ENCODE peak calls at places on chromosome 12, in seven cellular contexts. J, Y, X, W, Z, H and R are unnamed samples.

GRCh38 chr12:8078400-8078799 is 3.7 kb upstream of the NECAP1 start:
- DNase-seq in Z (peak; percentile 64), X (peak; percentile 60), Y (no peak), W (no peak), J (no peak), H (peak; percentile 50), R (no peak)

GRCh38 chr12:71315328-71315960 is 124.2 kb upstream of the LGR5 start:
- DNase-seq in Z (no peak), W (no peak), H (no peak), Y (peak; percentile 25), X (no peak), J (no peak), R (no peak)

GRCh38 chr12:12665194-12665593 is 30.8 kb downstream of the GPR19 start:
- DNase-seq in H (no peak), Z (no peak), W (no peak), Y (no peak), X (peak; percentile 72), J (no peak), R (no peak)

GRCh38 chr12:58847876-58848600 is 72.3 kb downstream of the LRIG3 start:
- DNase-seq in J (no peak), Z (no peak), H (no peak), Y (no peak), W (no peak), X (no peak), R (no peak)

GRCh38 chr12:121283841-121284240 is 12.7 kb downstream of the CAMKK2 start:
- DNase-seq in X (no peak), W (no peak), J (no peak), Y (no peak), Z (no peak), H (no peak), R (no peak)

GRCh38 chr12:116319851-116320621 is 42.5 kb upstream of the MED13L start:
- DNase-seq in X (no peak), H (no peak), Y (no peak), W (peak; percentile 82), Z (peak; percentile 19), J (no peak), R (peak; percentile 96)

GRCh38 chr12:25189656-25190055 is 5.3 kb downstream of the DNAI7 start:
- DNase-seq in Z (no peak), Y (no peak), J (no peak), H (no peak), X (no peak), W (no peak), R (no peak)

GRCh38 chr12:22334696-22335290 is at the start of gene ST8SIA1:
- DNase-seq in X (peak; percentile 77), Y (peak; percentile 33), H (no peak), J (peak; percentile 84), W (no peak), Z (peak; percentile 73), R (peak; percentile 82)

GRCh38 chr12:9636807-9637206 is 29.1 kb upstream of the KLRB1 start:
- DNase-seq in Z (no peak), X (peak; percentile 35), Y (no peak), J (no peak), W (no peak), H (no peak), R (no peak)

GRCh38 chr12:31985832-31986231 is 26.6 kb downstream of the RESF1 start:
- DNase-seq in X (no peak), H (no peak), J (no peak), Z (no peak), W (no peak), Y (no peak), R (no peak)

GRCh38 chr12:9721394-9722092 is 11.4 kb downstream of the CLECL1 start:
- DNase-seq in J (no peak), Y (no peak), X (no peak), Z (no peak), W (no peak), H (no peak), R (no peak)

GRCh38 chr12:107903377-107904061 is 129.0 kb downstream of the ASCL4 start:
- DNase-seq in H (no peak), J (peak; percentile 88), Z (peak; percentile 88), W (peak; percentile 31), X (peak; percentile 91), Y (peak; percentile 76), R (no peak)

GRCh38 chr12:7483343-7483742 is 20.2 kb downstream of the CD163 start:
- DNase-seq in W (no peak), H (no peak), J (no peak), Z (no peak), X (no peak), Y (no peak), R (no peak)

GRCh38 chr12:104668274-104668718 is 211.5 kb downstream of the CHST11 start:
- DNase-seq in Z (peak; percentile 78), J (no peak), W (no peak), Y (no peak), H (no peak), X (no peak), R (no peak)

GRCh38 chr12:124770725-124771124 is 92.9 kb downstream of the SCARB1 start:
- DNase-seq in H (no peak), Y (no peak), Z (no peak), X (no peak), J (no peak), W (no peak), R (no peak)

GRCh38 chr12:16454481-16454880 is 107.0 kb downstream of the MGST1 start:
- DNase-seq in J (no peak), Z (no peak), Y (no peak), X (no peak), H (no peak), W (no peak), R (no peak)

GRCh38 chr12:69497308-69498026 is 27.3 kb downstream of the FRS2 start:
- DNase-seq in Y (no peak), W (no peak), Z (no peak), X (no peak), J (no peak), H (no peak), R (no peak)

GRCh38 chr12:118219772-118220171 is 83.8 kb downstream of the PEBP1 start:
- DNase-seq in H (no peak), J (no peak), W (no peak), Y (no peak), X (no peak), Z (no peak), R (no peak)

GRCh38 chr12:132711169-132711843 is 664 bp downstream of the PGAM5 start:
- DNase-seq in H (no peak), W (no peak), X (peak; percentile 66), Y (peak; percentile 34), J (no peak), Z (peak; percentile 79), R (no peak)
- H3K27ac ChIP-seq in H (peak overlapping the region; percentile 91), W (peak overlapping the region; percentile 71), X (no peak overlapping the region), Y (peak overlapping the region; percentile 85), J (no peak overlapping the region), Z (peak overlapping the region; percentile 30), R (peak overlapping the region; percentile 73)

GRCh38 chr12:85834378-85834777 is 1.8 kb downstream of the RASSF9 start:
- DNase-seq in Z (no peak), H (no peak), Y (no peak), X (peak; percentile 23), W (no peak), J (no peak), R (no peak)
- H3K4me3 ChIP-seq in Z (no peak overlapping the region), H (no peak overlapping the region), Y (peak overlapping the region; percentile 41), X (no peak overlapping the region), W (peak overlapping the region; percentile 0), J (no peak overlapping the region), R (peak overlapping the region; percentile 50)

GRCh38 chr12:93139028-93139665 is 210.1 kb upstream of the EEA1 start:
- DNase-seq in Z (no peak), H (no peak), Y (no peak), X (no peak), W (no peak), J (no peak), R (no peak)

GRCh38 chr12:93135286-93136239 is 206.5 kb upstream of the EEA1 start:
- DNase-seq in Z (no peak), J (no peak), H (no peak), Y (no peak), X (no peak), W (no peak), R (no peak)

GRCh38 chr12:93140309-93140708 is 211.2 kb upstream of the EEA1 start:
- DNase-seq in H (no peak), W (no peak), Y (no peak), X (no peak), Z (no peak), J (no peak), R (no peak)

GRCh38 chr12:93136243-93137015 is 207.3 kb upstream of the EEA1 start:
- DNase-seq in Y (no peak), X (no peak), H (no peak), J (no peak), Z (no peak), W (no peak), R (no peak)

DNA sequence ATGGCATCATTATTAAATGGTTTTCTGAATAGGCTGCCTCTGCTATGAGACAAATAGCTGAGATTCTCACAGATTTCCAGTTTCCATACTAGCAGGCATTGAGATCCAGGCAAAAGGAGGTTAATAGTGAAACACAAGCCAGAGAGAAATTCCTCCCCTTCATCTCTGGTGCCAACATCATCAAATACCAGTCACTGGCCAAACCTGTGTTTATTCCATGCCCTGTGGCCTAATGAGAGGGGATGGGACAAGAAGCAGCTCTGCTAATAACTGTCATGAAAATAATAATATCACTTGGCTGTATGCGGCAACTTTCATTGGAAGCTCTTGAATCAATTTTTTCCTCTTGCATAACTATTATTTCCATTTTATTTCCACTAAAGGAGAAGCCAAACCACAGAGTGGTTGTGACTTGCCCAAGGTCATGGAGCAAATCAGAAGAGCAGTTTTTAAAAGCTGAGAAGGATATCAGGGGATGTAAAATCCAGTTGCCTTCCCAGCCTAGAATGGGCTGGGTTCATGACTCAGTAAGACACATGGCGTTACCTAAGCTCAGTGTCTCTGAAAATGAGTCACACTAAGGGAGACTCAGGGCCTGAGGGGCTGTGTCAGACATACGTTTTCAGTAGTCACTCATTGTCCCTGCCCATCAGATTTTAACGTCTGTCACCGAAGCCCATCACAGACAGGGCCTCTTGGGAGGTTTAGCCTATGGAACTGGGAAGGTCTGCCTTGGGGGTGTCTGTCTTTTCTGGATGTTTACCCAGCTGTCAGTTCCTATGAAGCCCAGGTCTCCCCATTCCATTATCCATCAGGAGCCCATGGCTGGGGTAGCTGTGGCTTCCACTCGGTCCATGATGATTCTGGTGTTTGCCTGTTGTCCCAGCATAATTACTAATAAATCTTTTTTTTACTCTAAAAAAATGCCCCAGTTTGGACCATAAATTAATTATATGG is 208.8 kb upstream of the EEA1 start:
- DNase-seq in Z (no peak), H (peak; percentile 0), Y (no peak), J (no peak), W (peak; percentile 50), X (no peak), R (no peak)
- TF ChIP-seq POLR2AphosphoS5 in Z (no peak), H (no peak), Y (no peak), J (no peak), W (no peak), X (no peak), R (peak; percentile 80)

DNA sequence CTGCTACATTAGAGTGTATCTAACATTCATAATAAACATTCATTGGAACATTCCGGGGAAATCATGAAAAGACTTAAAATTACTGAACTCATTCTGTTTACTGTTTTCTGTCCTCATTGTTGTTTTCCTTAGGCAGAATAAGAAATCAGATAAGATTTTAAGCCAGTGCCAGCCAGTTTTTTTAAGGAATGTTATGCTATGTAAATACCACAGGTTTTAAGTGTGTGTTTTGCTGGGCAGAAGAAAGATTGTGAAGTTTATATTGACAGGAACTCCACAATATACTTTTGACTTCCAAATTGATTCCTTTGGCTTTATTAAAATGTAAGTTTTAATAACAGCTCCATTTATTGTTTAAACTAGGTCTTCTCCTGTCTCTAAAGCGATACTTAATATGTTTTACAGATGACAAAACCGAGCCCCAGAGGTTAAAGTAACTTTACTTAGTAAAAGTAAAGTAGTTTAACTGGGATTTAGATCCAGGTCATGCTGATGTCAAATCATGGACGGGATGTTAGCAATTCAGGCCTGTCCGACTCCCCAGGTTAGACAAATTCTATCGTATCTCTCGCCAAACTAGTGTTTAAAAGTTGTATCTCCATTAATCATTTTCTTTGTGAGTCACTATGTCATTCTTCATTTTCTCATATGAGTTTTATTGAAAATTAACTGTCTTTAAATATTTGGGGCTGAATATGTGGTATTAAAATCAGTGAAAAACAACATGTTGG is 1.8 kb downstream of the LARP4 start:
- DNase-seq in X (no peak), W (no peak), J (no peak), H (no peak), Y (no peak), Z (no peak), R (no peak)
- H3K27ac ChIP-seq in X (peak overlapping the region; percentile 4), W (peak overlapping the region; percentile 89), J (no peak overlapping the region), H (no peak overlapping the region), Y (peak overlapping the region; percentile 96), Z (peak overlapping the region; percentile 92), R (peak overlapping the region; percentile 87)